ENCODE peak calls at places on chromosomes 6 and 20, in five cellular contexts. W, R, P, Z and I are unnamed samples.
A peak's percentile ranks its signal among the peaks of the same experiment; 100 is the strongest.

GRCh38 chr20:38166707-38167233 is 1.7 kb upstream of the TGM2 start:
- DNase-seq in Z (no peak), R (no peak), P (no peak), W (no peak), I (peak; percentile 51)

GRCh38 chr6:9112548-9112947 is 677.2 kb upstream of the SLC35B3 start:
- DNase-seq in P (no peak), R (no peak), Z (no peak), W (no peak), I (no peak)

GRCh38 chr6:30875244-30876038 is 8.9 kb upstream of the DDR1 start:
- DNase-seq in P (no peak), W (no peak), R (no peak), Z (no peak), I (no peak)

GRCh38 chr6:57242505-57242904 is 20.4 kb upstream of the RAB23 start:
- DNase-seq in R (no peak), Z (no peak), P (no peak), W (peak; percentile 95), I (no peak)

GRCh38 chr6:3291346-3291745 is 32.6 kb downstream of the PSMG4 start:
- DNase-seq in Z (no peak), W (no peak), P (no peak), R (no peak), I (peak; percentile 3)

GRCh38 chr6:113873043-113873667 is 16.0 kb downstream of the MARCKS start:
- DNase-seq in P (peak; percentile 24), Z (no peak), W (no peak), R (no peak), I (peak; percentile 47)

GRCh38 chr6:6884193-6884627 is 223.6 kb upstream of the RREB1 start:
- DNase-seq in Z (no peak), W (peak; percentile 17), R (no peak), P (no peak), I (no peak)

GRCh38 chr6:3438190-3439167 is 18.4 kb downstream of the SLC22A23 start:
- DNase-seq in W (peak; percentile 90), P (no peak), R (no peak), Z (no peak), I (no peak)

GRCh38 chr6:37048851-37049734 is 43.6 kb downstream of the FGD2 start:
- DNase-seq in Z (peak; percentile 56), P (peak; percentile 43), W (peak; percentile 76), R (no peak), I (peak; percentile 43)

GRCh38 chr20:4047614-4048013 is 32.3 kb upstream of the RNF24 start:
- DNase-seq in P (no peak), W (no peak), Z (no peak), R (no peak), I (no peak)

GRCh38 chr6:44609051-44609612 is 221.6 kb downstream of the CDC5L start:
- DNase-seq in W (no peak), Z (no peak), P (no peak), R (no peak), I (no peak)

GRCh38 chr6:30888472-30889137 is 4.3 kb downstream of the DDR1 start:
- DNase-seq in W (peak; percentile 61), R (no peak), P (no peak), Z (no peak), I (no peak)

GRCh38 chr6:73798592-73798991 is 102.6 kb downstream of the CD109 start:
- DNase-seq in R (no peak), P (peak; percentile 75), W (peak; percentile 95), Z (no peak), I (peak; percentile 75)

GRCh38 chr6:47248446-47248845 is 61.3 kb downstream of the TNFRSF21 start:
- DNase-seq in Z (no peak), R (no peak), P (no peak), W (no peak), I (no peak)

GRCh38 chr6:69866351-69867074 is at the start of gene COL19A1:
- DNase-seq in Z (no peak), P (no peak), R (peak; percentile 26), W (peak; percentile 1), I (no peak)

GRCh38 chr20:60213126-60213893 is 255.1 kb downstream of the CDH26 start:
- DNase-seq in W (no peak), P (no peak), R (no peak), Z (no peak), I (no peak)

GRCh38 chr6:117976030-117976651 is 69.1 kb downstream of the SLC35F1 start:
- DNase-seq in W (peak; percentile 41), P (peak; percentile 17), R (peak; percentile 33), Z (no peak), I (no peak)

GRCh38 chr20:47546184-47547033 is 44.7 kb downstream of the NCOA3 start:
- DNase-seq in P (no peak), R (no peak), W (peak; percentile 95), Z (no peak), I (no peak)

GRCh38 chr6:15305496-15305895 is 59.6 kb downstream of the JARID2 start:
- DNase-seq in W (no peak), R (no peak), Z (no peak), P (no peak), I (no peak)

GRCh38 chr6:138410972-138411667 is 7.1 kb downstream of the HEBP2 start:
- DNase-seq in W (peak; percentile 67), Z (no peak), P (no peak), R (no peak), I (no peak)

GRCh38 chr6:15897063-15897934 is 231.6 kb upstream of the MYLIP start:
- DNase-seq in R (no peak), P (peak; percentile 61), Z (no peak), W (no peak), I (no peak)

GRCh38 chr6:24033284-24033683 is 92.7 kb upstream of the NRSN1 start:
- DNase-seq in Z (no peak), W (no peak), P (no peak), R (no peak), I (no peak)

GRCh38 chr6:136923116-136923953 is 1.2 kb downstream of the SLC35D3 start:
- DNase-seq in W (no peak), Z (no peak), P (no peak), R (no peak), I (no peak)

GRCh38 chr20:37627767-37628130 is 66.1 kb upstream of the CTNNBL1 start:
- DNase-seq in Z (no peak), W (no peak), R (no peak), P (no peak), I (no peak)

GRCh38 chr6:49979584-49979983 is 10.2 kb upstream of the DEFB113 start:
- DNase-seq in Z (no peak), P (no peak), W (no peak), R (no peak), I (no peak)

GRCh38 chr6:43120938-43121913 is 45.1 kb downstream of the PTK7 start:
- DNase-seq in P (peak; percentile 61), Z (no peak), R (no peak), W (peak; percentile 98), I (peak; percentile 95)

GRCh38 chr6:41634657-41635056 is 3.6 kb upstream of the MDFI start:
- DNase-seq in W (peak; percentile 78), R (no peak), Z (no peak), P (no peak), I (no peak)

GRCh38 chr6:38588631-38589366 is 50.9 kb downstream of the BTBD9 start:
- DNase-seq in W (peak; percentile 63), R (no peak), P (no peak), Z (no peak), I (no peak)

GRCh38 chr6:16334671-16335070 is 96.3 kb downstream of the GMPR start:
- DNase-seq in R (no peak), Z (no peak), P (peak; percentile 82), W (peak; percentile 87), I (peak; percentile 88)

GRCh38 chr6:31049518-31049917 is 39.2 kb downstream of the MUC22 start:
- DNase-seq in W (no peak), P (no peak), R (no peak), Z (no peak), I (no peak)

GRCh38 chr20:45545754-45546453 is 1.3 kb downstream of the EPPIN start:
- DNase-seq in P (no peak), W (peak; percentile 26), Z (no peak), R (no peak), I (no peak)